ENCODE peak calls at places on chromosomes 3 and 15, in eight cellular contexts. I is tibial artery; O is psoas muscle; W is stimulated activated CD8-positive, alpha-beta memory T cell treated with anti-CD3 and anti-CD28 coated beads, Interleukin-7, amount 100 ng/mL, for 24 hours; T is dorsolateral prefrontal cortex; Y is SK-N-SH; F is Daoy; B is progenitor cell of endocrine pancreas. M is an unnamed sample.

GRCh38 chr15:101411085-101411484 is 78.4 kb downstream of the PCSK6 start:
- DNase-seq in I (no peak), O (no peak), W (no peak), T (peak; percentile 20), Y (no peak), F (no peak), B (no peak), M (no peak)

GRCh38 chr15:66214236-66214635 is 39.3 kb downstream of the MEGF11 start:
- DNase-seq in I (no peak), O (no peak), W (no peak), T (peak; percentile 17), Y (no peak), F (no peak), B (no peak), M (no peak)

GRCh38 chr3:124263168-124263567 is 271.2 kb upstream of the ROPN1 start:
- DNase-seq in I (no peak), O (no peak), W (no peak), T (no peak), Y (no peak), F (peak; percentile 83), B (no peak), M (no peak)

GRCh38 chr3:8987673-8988655 is 24.7 kb upstream of the RAD18 start:
- DNase-seq in I (peak; percentile 64), O (peak; percentile 75), W (peak; percentile 17), T (peak; percentile 79), Y (peak; percentile 91), F (peak; percentile 51), B (peak; percentile 61), M (peak; percentile 94)

GRCh38 chr3:128358156-128358895 is 108.4 kb downstream of the DNAJB8 start:
- DNase-seq in I (no peak), O (peak; percentile 21), W (no peak), T (no peak), Y (no peak), F (no peak), B (no peak), M (no peak)

GRCh38 chr3:157445897-157446296 is 9.2 kb downstream of the PTX3 start:
- DNase-seq in I (no peak), O (no peak), W (no peak), T (no peak), Y (no peak), F (no peak), B (no peak), M (no peak)

GRCh38 chr15:51982013-51982769 is 10.6 kb upstream of the LEO1 start:
- DNase-seq in I (no peak), O (peak; percentile 54), W (peak; percentile 17), T (no peak), Y (peak; percentile 75), F (peak; percentile 79), B (no peak), M (peak; percentile 8)

GRCh38 chr15:41955807-41956525 is 16.4 kb downstream of the EHD4 start:
- DNase-seq in I (no peak), O (no peak), W (no peak), T (no peak), Y (no peak), F (no peak), B (no peak), M (peak; percentile 76)

GRCh38 chr3:133880886-133881455 is 14.7 kb downstream of the RAB6B start:
- DNase-seq in I (no peak), O (no peak), W (no peak), T (no peak), Y (no peak), F (no peak), B (no peak), M (no peak)

GRCh38 chr3:171606151-171606751 is 146.0 kb upstream of the TNIK start:
- DNase-seq in I (no peak), O (no peak), W (no peak), T (no peak), Y (no peak), F (no peak), B (no peak), M (no peak)

GRCh38 chr15:69523010-69524001 is 70.7 kb downstream of the RPLP1 start:
- DNase-seq in I (peak; percentile 78), O (peak; percentile 84), W (peak; percentile 46), T (peak; percentile 83), Y (peak; percentile 76), F (peak; percentile 73), B (peak; percentile 81), M (peak; percentile 85)

GRCh38 chr3:150605998-150606641 is 3.0 kb downstream of the SELENOT start:
- DNase-seq in I (no peak), O (no peak), W (no peak), T (no peak), Y (no peak), F (no peak), B (no peak), M (no peak)

GRCh38 chr15:31329640-31330010 is 3.0 kb downstream of the KLF13 start:
- DNase-seq in I (no peak), O (peak; percentile 52), W (no peak), T (peak; percentile 41), Y (no peak), F (no peak), B (no peak), M (no peak)

GRCh38 chr3:167289435-167289834 is 90.7 kb downstream of the ZBBX start:
- DNase-seq in I (no peak), O (no peak), W (no peak), T (no peak), Y (no peak), F (no peak), B (no peak), M (no peak)

GRCh38 chr15:27763514-27763913 is 335.6 kb downstream of the OCA2 start:
- DNase-seq in I (no peak), O (no peak), W (no peak), T (no peak), Y (no peak), F (no peak), B (no peak), M (no peak)

GRCh38 chr3:176167272-176167671 is 1030.0 kb downstream of the TBL1XR1 start:
- DNase-seq in I (no peak), O (no peak), W (no peak), T (no peak), Y (no peak), F (no peak), B (no peak), M (no peak)

GRCh38 chr3:134874737-134875413 is 79.8 kb downstream of the EPHB1 start:
- DNase-seq in I (no peak), O (no peak), W (no peak), T (no peak), Y (no peak), F (peak; percentile 45), B (no peak), M (no peak)

GRCh38 chr15:60363903-60364302 is 33.9 kb downstream of the ANXA2 start:
- DNase-seq in I (no peak), O (no peak), W (no peak), T (no peak), Y (no peak), F (no peak), B (no peak), M (no peak)

GRCh38 chr15:75143738-75144334 is 57.8 kb upstream of the C15orf39 start:
- DNase-seq in I (no peak), O (no peak), W (no peak), T (no peak), Y (no peak), F (no peak), B (no peak), M (no peak)

GRCh38 chr3:125143982-125144652 is 68.4 kb downstream of the SLC12A8 start:
- DNase-seq in I (no peak), O (no peak), W (no peak), T (no peak), Y (peak; percentile 59), F (peak; percentile 55), B (no peak), M (peak; percentile 62)

GRCh38 chr15:31339558-31339895 is 12.9 kb downstream of the KLF13 start:
- DNase-seq in I (no peak), O (no peak), W (no peak), T (peak; percentile 40), Y (no peak), F (no peak), B (no peak), M (no peak)

GRCh38 chr3:50405249-50405648 is 45.9 kb upstream of the TMEM115 start:
- DNase-seq in I (no peak), O (no peak), W (no peak), T (no peak), Y (no peak), F (peak; percentile 11), B (peak; percentile 54), M (peak; percentile 55)

GRCh38 chr3:46913644-46914043 is 36.1 kb downstream of the PTH1R start:
- DNase-seq in I (peak; percentile 17), O (peak; percentile 52), W (no peak), T (no peak), Y (no peak), F (peak; percentile 63), B (no peak), M (no peak)

GRCh38 chr3:154794383-154794782 is 285.7 kb upstream of the MME start:
- DNase-seq in I (no peak), O (no peak), W (no peak), T (no peak), Y (no peak), F (no peak), B (no peak), M (no peak)

GRCh38 chr15:91472316-91472756 is 372.3 kb downstream of the SV2B start:
- DNase-seq in I (no peak), O (no peak), W (no peak), T (no peak), Y (no peak), F (no peak), B (no peak), M (no peak)

GRCh38 chr3:135911106-135911505 is 54.4 kb upstream of the PPP2R3A start:
- DNase-seq in I (no peak), O (no peak), W (no peak), T (no peak), Y (no peak), F (no peak), B (no peak), M (no peak)

GRCh38 chr15:95840004-95840403 is 490.5 kb upstream of the NR2F2 start:
- DNase-seq in I (peak; percentile 77), O (peak; percentile 72), W (no peak), T (no peak), Y (no peak), F (no peak), B (no peak), M (no peak)